ENCODE peak calls at places on chromosomes 16 and 17, in nine cellular contexts. T is Daoy, H is colonic mucosa, C is body of pancreas, V is ACHN, Z is HL-60, G is uterus, U is occipital lobe, K is GM13976. M is an unnamed sample.

GRCh38 chr17:18224428-18225120 is 861 bp upstream of the LLGL1 start:
- DNase-seq in T (no peak), K (no peak), G (peak), Z (no peak), V (no peak), H (no peak), C (no peak), U (no peak), M (no peak)

GRCh38 chr16:886802-887731 is 83.7 kb downstream of the LMF1 start:
- DNase-seq in Z (no peak), C (no peak), T (no peak), K (no peak), G (no peak), U (no peak), V (no peak), H (no peak), M (no peak)

GRCh38 chr16:15820837-15821236 is 36.0 kb downstream of the MYH11 start:
- DNase-seq in T (no peak), K (no peak), C (no peak), G (no peak), U (no peak), V (no peak), H (no peak), Z (no peak), M (no peak)

GRCh38 chr17:70288540-70289290 is 119.4 kb downstream of the KCNJ2 start:
- DNase-seq in T (no peak), Z (peak), K (no peak), V (no peak), U (no peak), G (no peak), C (no peak), H (no peak), M (no peak)

GRCh38 chr16:4505356-4506153 is 29.4 kb downstream of the HMOX2 start:
- DNase-seq in U (no peak), V (no peak), K (peak), H (no peak), Z (no peak), T (no peak), C (no peak), G (no peak), M (peak)

GRCh38 chr17:50212121-50212843 is 10.9 kb upstream of the COL1A1 start:
- DNase-seq in H (peak), T (peak), K (no peak), Z (no peak), V (no peak), U (no peak), C (no peak), G (peak), M (no peak)

GRCh38 chr16:84737658-84738057 is 37.9 kb downstream of the USP10 start:
- DNase-seq in Z (no peak), T (no peak), C (peak), G (no peak), H (peak), V (no peak), U (no peak), K (no peak), M (no peak)

GRCh38 chr16:4689091-4689671 is 4.2 kb upstream of the NUDT16L1 start:
- DNase-seq in Z (no peak), T (no peak), C (no peak), G (no peak), H (no peak), U (no peak), K (no peak), V (no peak), M (no peak)

GRCh38 chr17:29622337-29623282 is at the start of gene CORO6:
- DNase-seq in C (peak), K (peak), G (peak), U (no peak), Z (no peak), V (peak), H (peak), T (peak), M (peak)

GRCh38 chr16:4410335-4411075 is 5.9 kb downstream of the CORO7 start:
- DNase-seq in U (peak), G (no peak), K (no peak), T (peak), H (peak), V (no peak), Z (no peak), C (peak), M (no peak)

GRCh38 chr17:37816951-37817350 is 72.1 kb upstream of the HNF1B start:
- DNase-seq in K (no peak), H (no peak), C (no peak), G (no peak), T (no peak), Z (no peak), V (no peak), U (no peak), M (no peak)

GRCh38 chr17:80790981-80791742 is 200.5 kb upstream of the CHMP6 start:
- DNase-seq in T (no peak), U (no peak), Z (no peak), C (no peak), V (no peak), K (no peak), H (no peak), G (no peak), M (no peak)

GRCh38 chr16:22816475-22816874 is 2.5 kb downstream of the HS3ST2 start:
- DNase-seq in H (no peak), V (peak), U (no peak), T (peak), Z (no peak), G (no peak), K (no peak), C (no peak), M (no peak)

GRCh38 chr17:20234266-20234665 is 225.1 kb downstream of the SPECC1 start:
- DNase-seq in T (no peak), Z (no peak), C (no peak), U (no peak), K (no peak), G (no peak), H (no peak), V (no peak), M (peak)

GRCh38 chr16:58346831-58347371 is 45.4 kb upstream of the GINS3 start:
- DNase-seq in T (no peak), C (no peak), U (no peak), G (no peak), Z (no peak), K (no peak), V (no peak), H (no peak), M (no peak)

GRCh38 chr16:1333149-1333812 is at the start of gene BAIAP3:
- DNase-seq in V (peak), U (no peak), T (peak), Z (no peak), G (no peak), C (peak), H (peak), K (peak), M (peak)

GRCh38 chr17:43006639-43007551 is at the start of gene IFI35:
- DNase-seq in G (peak), K (peak), T (peak), H (peak), C (peak), U (no peak), V (peak), Z (no peak), M (peak)

GRCh38 chr16:51159296-51159695 is 8.2 kb upstream of the SALL1 start:
- DNase-seq in G (no peak), T (no peak), K (no peak), V (no peak), Z (no peak), H (no peak), C (no peak), U (no peak), M (no peak)

M was measured in stimulated activated effector memory CD8-positive, alpha-beta T cell treated with anti-CD3 and anti-CD28 coated beads, Interleukin-12 subunit alpha, Interleukin-12 subunit beta, amount 100 ng/mL, for 72 hours.